ENCODE peak calls at places on chromosomes 2 and 18, in eight cellular contexts. One of them, this sample, is unnamed.

GRCh38 chr2:45435316-45435715 is 175.8 kb downstream of the SRBD1 start:
- DNase-seq in right lobe of liver: no peak
- DNase-seq in uterus: no peak
- DNase-seq in stomach: no peak
- DNase-seq in sigmoid colon: no peak
- DNase-seq in prostate gland: no peak
- DNase-seq in erythroblast: peak; percentile 36
- DNase-seq in IMR-90: peak; percentile 82
- DNase-seq in this sample: no peak

GRCh38 chr2:119522561-119523110 is 1.6 kb downstream of the SCTR start:
- DNase-seq in prostate gland: no peak
- DNase-seq in sigmoid colon: no peak
- DNase-seq in erythroblast: no peak
- DNase-seq in right lobe of liver: no peak
- DNase-seq in IMR-90: no peak
- DNase-seq in stomach: no peak
- DNase-seq in uterus: no peak
- DNase-seq in this sample: no peak

GRCh38 chr2:194464964-194465638 is 1191.9 kb upstream of the SLC39A10 start:
- DNase-seq in erythroblast: no peak
- DNase-seq in uterus: no peak
- DNase-seq in IMR-90: no peak
- DNase-seq in sigmoid colon: no peak
- DNase-seq in right lobe of liver: no peak
- DNase-seq in prostate gland: no peak
- DNase-seq in stomach: no peak
- DNase-seq in this sample: no peak

GRCh38 chr2:143600136-143600535 is 470.9 kb downstream of the ARHGAP15 start:
- DNase-seq in sigmoid colon: no peak
- DNase-seq in IMR-90: peak; percentile 61
- DNase-seq in right lobe of liver: no peak
- DNase-seq in prostate gland: no peak
- DNase-seq in uterus: no peak
- DNase-seq in erythroblast: no peak
- DNase-seq in stomach: no peak
- DNase-seq in this sample: no peak

GRCh38 chr18:8548186-8548585 is 61.1 kb upstream of the RAB12 start:
- DNase-seq in prostate gland: no peak
- DNase-seq in right lobe of liver: no peak
- DNase-seq in stomach: no peak
- DNase-seq in IMR-90: peak; percentile 39
- DNase-seq in erythroblast: no peak
- DNase-seq in uterus: no peak
- DNase-seq in sigmoid colon: no peak
- DNase-seq in this sample: no peak

GRCh38 chr2:64750001-64750816 is 96.5 kb upstream of the SERTAD2 start:
- DNase-seq in uterus: peak; percentile 76
- DNase-seq in sigmoid colon: peak; percentile 88
- DNase-seq in erythroblast: peak; percentile 20
- DNase-seq in stomach: peak; percentile 58
- DNase-seq in right lobe of liver: peak; percentile 60
- DNase-seq in IMR-90: peak; percentile 33
- DNase-seq in prostate gland: peak; percentile 61
- DNase-seq in this sample: no peak

GRCh38 chr2:61090386-61090921 is 24.8 kb downstream of the SANBR start:
- DNase-seq in prostate gland: no peak
- DNase-seq in right lobe of liver: no peak
- DNase-seq in erythroblast: no peak
- DNase-seq in stomach: no peak
- DNase-seq in sigmoid colon: no peak
- DNase-seq in uterus: no peak
- DNase-seq in IMR-90: peak; percentile 35
- DNase-seq in this sample: no peak

GRCh38 chr2:205694256-205694655 is 12.0 kb downstream of the NRP2 start:
- DNase-seq in erythroblast: no peak
- DNase-seq in right lobe of liver: no peak
- DNase-seq in uterus: no peak
- DNase-seq in IMR-90: no peak
- DNase-seq in sigmoid colon: no peak
- DNase-seq in stomach: no peak
- DNase-seq in prostate gland: no peak
- DNase-seq in this sample: no peak

GRCh38 chr2:74576151-74576755 is 21.7 kb downstream of the DOK1 start:
- DNase-seq in right lobe of liver: no peak
- DNase-seq in uterus: no peak
- DNase-seq in stomach: no peak
- DNase-seq in sigmoid colon: no peak
- DNase-seq in prostate gland: no peak
- DNase-seq in erythroblast: no peak
- DNase-seq in IMR-90: peak; percentile 88
- DNase-seq in this sample: no peak

GRCh38 chr2:47592381-47592780 is 189.4 kb downstream of the MSH2 start:
- DNase-seq in right lobe of liver: no peak
- DNase-seq in erythroblast: no peak
- DNase-seq in prostate gland: no peak
- DNase-seq in uterus: no peak
- DNase-seq in sigmoid colon: no peak
- DNase-seq in IMR-90: no peak
- DNase-seq in stomach: no peak
- DNase-seq in this sample: no peak

GRCh38 chr18:8977166-8977565 is 125.3 kb upstream of the NDUFV2 start:
- DNase-seq in stomach: no peak
- DNase-seq in sigmoid colon: no peak
- DNase-seq in erythroblast: no peak
- DNase-seq in uterus: no peak
- DNase-seq in IMR-90: no peak
- DNase-seq in prostate gland: no peak
- DNase-seq in right lobe of liver: no peak
- DNase-seq in this sample: no peak

GRCh38 chr2:150911766-150912280 is 349.8 kb downstream of the RBM43 start:
- DNase-seq in erythroblast: no peak
- DNase-seq in IMR-90: peak; percentile 95
- DNase-seq in right lobe of liver: peak; percentile 64
- DNase-seq in stomach: peak; percentile 27
- DNase-seq in uterus: peak; percentile 82
- DNase-seq in prostate gland: peak; percentile 11
- DNase-seq in sigmoid colon: peak; percentile 90
- DNase-seq in this sample: no peak

GRCh38 chr2:221075203-221075602 is 496.9 kb downstream of the EPHA4 start:
- DNase-seq in erythroblast: no peak
- DNase-seq in prostate gland: no peak
- DNase-seq in right lobe of liver: no peak
- DNase-seq in IMR-90: peak; percentile 92
- DNase-seq in sigmoid colon: no peak
- DNase-seq in stomach: no peak
- DNase-seq in uterus: no peak
- DNase-seq in this sample: no peak

GRCh38 chr2:209960676-209961630 is 41.5 kb upstream of the RPE start:
- DNase-seq in uterus: no peak
- DNase-seq in erythroblast: peak; percentile 47
- DNase-seq in sigmoid colon: no peak
- DNase-seq in stomach: peak; percentile 61
- DNase-seq in prostate gland: peak; percentile 17
- DNase-seq in IMR-90: peak; percentile 37
- DNase-seq in right lobe of liver: peak; percentile 54
- DNase-seq in this sample: peak; percentile 22

GRCh38 chr2:75547345-75548035 is 13.2 kb downstream of the EVA1A start:
- DNase-seq in right lobe of liver: no peak
- DNase-seq in prostate gland: no peak
- DNase-seq in uterus: no peak
- DNase-seq in IMR-90: peak; percentile 88
- DNase-seq in stomach: no peak
- DNase-seq in erythroblast: no peak
- DNase-seq in sigmoid colon: no peak
- DNase-seq in this sample: no peak

GRCh38 chr18:62436636-62437519 is 85.9 kb upstream of the ZCCHC2 start:
- DNase-seq in uterus: peak; percentile 86
- DNase-seq in IMR-90: peak; percentile 56
- DNase-seq in stomach: peak; percentile 68
- DNase-seq in right lobe of liver: peak; percentile 92
- DNase-seq in erythroblast: no peak
- DNase-seq in prostate gland: peak; percentile 70
- DNase-seq in sigmoid colon: peak; percentile 91
- DNase-seq in this sample: no peak

GRCh38 chr2:96507957-96508520 is 2.9 kb upstream of the NEURL3 start:
- DNase-seq in prostate gland: peak; percentile 60
- DNase-seq in stomach: peak; percentile 80
- DNase-seq in uterus: peak; percentile 62
- DNase-seq in sigmoid colon: peak; percentile 84
- DNase-seq in right lobe of liver: peak; percentile 83
- DNase-seq in erythroblast: peak; percentile 74
- DNase-seq in IMR-90: peak; percentile 10
- DNase-seq in this sample: peak; percentile 92

GRCh38 chr2:25939257-25939668 is 43.0 kb downstream of the KIF3C start:
- DNase-seq in right lobe of liver: no peak
- DNase-seq in IMR-90: no peak
- DNase-seq in uterus: no peak
- DNase-seq in sigmoid colon: no peak
- DNase-seq in prostate gland: no peak
- DNase-seq in erythroblast: no peak
- DNase-seq in stomach: no peak
- DNase-seq in this sample: no peak
- TF ChIP-seq POLR2A in right lobe of liver: no peak
- TF ChIP-seq POLR2A in IMR-90: no peak
- TF ChIP-seq POLR2A in uterus: no peak
- TF ChIP-seq POLR2A in sigmoid colon: no peak
- TF ChIP-seq POLR2A in prostate gland: no peak
- TF ChIP-seq POLR2A in erythroblast: no peak
- TF ChIP-seq POLR2A in stomach: no peak
- TF ChIP-seq POLR2A in this sample: no peak

DNA sequence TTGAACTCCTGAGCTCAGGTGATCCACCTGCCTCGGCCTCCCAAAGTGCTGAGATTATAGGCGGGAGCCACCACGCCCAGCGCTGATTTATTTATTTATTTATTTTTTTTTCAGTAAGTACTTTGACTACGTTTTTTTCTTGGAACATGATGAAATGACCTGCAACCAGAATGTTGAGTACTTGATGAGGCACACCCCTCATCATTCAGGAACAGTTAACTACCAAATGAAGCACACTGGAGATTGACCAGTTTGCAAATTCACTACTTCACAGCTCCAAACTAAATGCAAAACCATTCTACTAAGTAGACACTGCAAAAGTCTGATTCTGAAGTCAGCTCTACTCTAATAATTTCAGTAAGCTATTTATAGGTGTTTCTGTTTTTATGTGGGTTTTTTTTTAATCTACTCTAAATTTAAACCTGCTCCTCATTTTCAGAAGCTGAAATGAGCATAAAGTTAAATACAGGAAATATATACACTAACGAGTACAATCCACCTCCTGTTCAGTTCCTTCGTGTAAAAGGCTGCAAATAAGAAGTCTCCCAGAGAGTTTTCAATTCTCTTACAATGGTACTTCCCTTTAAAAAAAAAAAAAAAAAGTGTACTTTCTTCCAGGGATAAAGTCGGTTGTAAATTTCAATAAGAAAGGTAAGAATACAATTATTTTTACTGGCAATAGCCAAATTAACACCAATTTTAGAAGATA is 1.4 kb downstream of the GFPT1 start:
- DNase-seq in uterus: no peak
- DNase-seq in IMR-90: peak; percentile 35
- DNase-seq in prostate gland: no peak
- DNase-seq in erythroblast: peak; percentile 67
- DNase-seq in right lobe of liver: no peak
- DNase-seq in stomach: no peak
- DNase-seq in sigmoid colon: no peak
- DNase-seq in this sample: no peak
- TF ChIP-seq POLR2A in uterus: no peak
- TF ChIP-seq POLR2A in IMR-90: no peak
- TF ChIP-seq POLR2A in prostate gland: no peak
- TF ChIP-seq POLR2A in erythroblast: no peak
- TF ChIP-seq POLR2A in right lobe of liver: no peak
- TF ChIP-seq POLR2A in stomach: no peak
- TF ChIP-seq POLR2A in sigmoid colon: no peak
- TF ChIP-seq POLR2A in this sample: no peak

GRCh38 chr18:3449702-3450357 is at the start of gene TGIF1:
- DNase-seq in stomach: peak; percentile 83
- DNase-seq in prostate gland: peak; percentile 93
- DNase-seq in erythroblast: peak; percentile 75
- DNase-seq in sigmoid colon: peak; percentile 94
- DNase-seq in uterus: peak; percentile 84
- DNase-seq in IMR-90: peak; percentile 77
- DNase-seq in right lobe of liver: peak; percentile 85
- DNase-seq in this sample: no peak
- TF ChIP-seq POLR2A in stomach: no peak
- TF ChIP-seq POLR2A in prostate gland: peak; percentile 87
- TF ChIP-seq POLR2A in erythroblast: peak; percentile 88
- TF ChIP-seq POLR2A in sigmoid colon: peak; percentile 86
- TF ChIP-seq POLR2A in uterus: peak; percentile 66
- TF ChIP-seq POLR2A in IMR-90: peak; percentile 92
- TF ChIP-seq POLR2A in right lobe of liver: peak; percentile 75
- TF ChIP-seq POLR2A in this sample: no peak

GRCh38 chr2:112836695-112837117 is at the start of gene IL1B:
- DNase-seq in IMR-90: peak; percentile 81
- DNase-seq in stomach: no peak
- DNase-seq in prostate gland: no peak
- DNase-seq in right lobe of liver: no peak
- DNase-seq in erythroblast: no peak
- DNase-seq in uterus: no peak
- DNase-seq in sigmoid colon: no peak
- DNase-seq in this sample: no peak
- TF ChIP-seq POLR2A in IMR-90: no peak
- TF ChIP-seq POLR2A in stomach: no peak
- TF ChIP-seq POLR2A in prostate gland: no peak
- TF ChIP-seq POLR2A in right lobe of liver: no peak
- TF ChIP-seq POLR2A in erythroblast: no peak
- TF ChIP-seq POLR2A in uterus: no peak
- TF ChIP-seq POLR2A in sigmoid colon: no peak
- TF ChIP-seq POLR2A in this sample: no peak

GRCh38 chr2:235938611-235939010 is 229.6 kb downstream of the GBX2 start:
- DNase-seq in stomach: no peak
- DNase-seq in right lobe of liver: no peak
- DNase-seq in prostate gland: no peak
- DNase-seq in sigmoid colon: no peak
- DNase-seq in IMR-90: no peak
- DNase-seq in erythroblast: no peak
- DNase-seq in uterus: no peak
- DNase-seq in this sample: no peak
- TF ChIP-seq POLR2A in stomach: no peak
- TF ChIP-seq POLR2A in right lobe of liver: no peak
- TF ChIP-seq POLR2A in prostate gland: no peak
- TF ChIP-seq POLR2A in sigmoid colon: no peak
- TF ChIP-seq POLR2A in IMR-90: no peak
- TF ChIP-seq POLR2A in erythroblast: no peak
- TF ChIP-seq POLR2A in uterus: no peak
- TF ChIP-seq POLR2A in this sample: no peak

GRCh38 chr2:203238711-203239526 is at the start of gene CYP20A1:
- DNase-seq in IMR-90: peak; percentile 94
- DNase-seq in sigmoid colon: peak; percentile 98
- DNase-seq in erythroblast: peak; percentile 97
- DNase-seq in right lobe of liver: peak; percentile 97
- DNase-seq in stomach: peak; percentile 97
- DNase-seq in uterus: peak; percentile 95
- DNase-seq in prostate gland: peak; percentile 94
- DNase-seq in this sample: peak; percentile 87
- TF ChIP-seq POLR2A in IMR-90: peak; percentile 96
- TF ChIP-seq POLR2A in sigmoid colon: peak; percentile 72
- TF ChIP-seq POLR2A in erythroblast: peak; percentile 97
- TF ChIP-seq POLR2A in right lobe of liver: peak; percentile 96
- TF ChIP-seq POLR2A in stomach: no peak
- TF ChIP-seq POLR2A in uterus: peak; percentile 44
- TF ChIP-seq POLR2A in prostate gland: peak; percentile 60
- TF ChIP-seq POLR2A in this sample: peak; percentile 96

GRCh38 chr2:198788676-198789075 is 669.1 kb downstream of the SATB2 start:
- DNase-seq in uterus: no peak
- DNase-seq in sigmoid colon: no peak
- DNase-seq in erythroblast: no peak
- DNase-seq in IMR-90: no peak
- DNase-seq in stomach: no peak
- DNase-seq in prostate gland: no peak
- DNase-seq in right lobe of liver: no peak
- DNase-seq in this sample: no peak
- TF ChIP-seq POLR2A in uterus: no peak
- TF ChIP-seq POLR2A in sigmoid colon: no peak
- TF ChIP-seq POLR2A in erythroblast: no peak
- TF ChIP-seq POLR2A in IMR-90: no peak
- TF ChIP-seq POLR2A in stomach: no peak
- TF ChIP-seq POLR2A in prostate gland: no peak
- TF ChIP-seq POLR2A in right lobe of liver: no peak
- TF ChIP-seq POLR2A in this sample: no peak

This sample was measured in GM12891.